ENCODE peak calls at places on chromosomes 2 and 18, in ten cellular contexts. H is fibroblast of mammary gland, S is ovary, C is B cell, P is fibroblast of lung, N is RWPE1, O is GM06990, A is uterus, Y is lower lobe of right lung, I is tibial nerve. M is an unnamed sample.

GRCh38 chr2:54456526-54457325 is 599 bp downstream of the SPTBN1 start:
- DNase-seq in A (peak), I (no peak), S (peak), N (peak), H (peak), P (peak), O (peak), Y (peak), C (peak), M (peak)

GRCh38 chr2:115782286-115782685 is 1339.8 kb downstream of the DPP10 start:
- DNase-seq in A (no peak), C (no peak), O (no peak), N (no peak), H (no peak), Y (no peak), S (no peak), I (no peak), P (no peak), M (no peak)

GRCh38 chr2:105235388-105236059 is 6.0 kb upstream of the GPR45 start:
- DNase-seq in P (peak), C (peak), O (no peak), H (peak), Y (peak), S (peak), N (peak), I (peak), A (peak), M (peak)

GRCh38 chr2:71004356-71004755 is 9.7 kb upstream of the TEX261 start:
- DNase-seq in S (no peak), H (no peak), I (no peak), C (no peak), N (no peak), O (no peak), P (no peak), Y (no peak), A (no peak), M (peak)

GRCh38 chr2:172449916-172450550 is 22.6 kb downstream of the ITGA6 start:
- DNase-seq in N (no peak), Y (no peak), H (no peak), I (no peak), O (no peak), C (no peak), S (no peak), P (peak), A (no peak), M (no peak)

GRCh38 chr2:218003994-218004419 is 1.2 kb upstream of the TNS1 start:
- DNase-seq in N (no peak), H (peak), P (peak), Y (no peak), I (peak), S (peak), O (no peak), A (peak), C (no peak), M (no peak)

GRCh38 chr2:47070920-47071824 is 83.9 kb downstream of the STPG4 start:
- DNase-seq in A (peak), Y (peak), C (peak), P (peak), O (peak), N (no peak), I (peak), H (peak), S (peak), M (peak)

GRCh38 chr2:113085542-113085941 is 17.8 kb downstream of the IL1F10 start:
- DNase-seq in A (no peak), Y (no peak), S (no peak), I (no peak), C (no peak), P (no peak), H (no peak), N (peak), O (no peak), M (no peak)

GRCh38 chr18:47911877-47912276 is 18.6 kb downstream of the SMAD2 start:
- DNase-seq in A (no peak), N (no peak), S (no peak), P (no peak), O (no peak), H (no peak), I (no peak), Y (no peak), C (no peak), M (no peak)
- TF ChIP-seq CTCF in A (no peak), N (no peak), S (no peak), P (no peak), O (no peak), H (no peak), I (no peak), Y (no peak), C (no peak), M (no peak)

GRCh38 chr2:7279421-7279949 is 362.3 kb downstream of the RNF144A start:
- DNase-seq in P (no peak), N (no peak), H (no peak), A (no peak), O (no peak), Y (no peak), S (no peak), C (no peak), I (no peak), M (no peak)
- TF ChIP-seq CTCF in P (no peak), N (no peak), H (no peak), A (no peak), O (no peak), Y (no peak), S (no peak), C (no peak), I (no peak), M (no peak)

GRCh38 chr18:9792565-9793226 is 84.6 kb downstream of the RAB31 start:
- DNase-seq in Y (no peak), P (no peak), A (no peak), C (peak), S (no peak), I (no peak), O (no peak), N (no peak), H (no peak), M (peak)
- TF ChIP-seq CTCF in Y (peak), P (peak), A (no peak), C (peak), S (no peak), I (peak), O (peak), N (no peak), H (peak), M (peak)

GRCh38 chr18:51664236-51664635 is 466.8 kb upstream of the MEX3C start:
- DNase-seq in H (no peak), Y (no peak), I (no peak), O (no peak), A (no peak), C (no peak), N (no peak), P (no peak), S (no peak), M (no peak)

GRCh38 chr18:51668632-51669031 is 471.2 kb upstream of the MEX3C start:
- DNase-seq in I (no peak), N (no peak), O (no peak), P (no peak), Y (no peak), S (no peak), A (no peak), H (no peak), C (no peak), M (no peak)

GRCh38 chr18:51666717-51667320 is 469.3 kb upstream of the MEX3C start:
- DNase-seq in P (peak), A (no peak), Y (no peak), O (no peak), N (no peak), H (peak), C (no peak), S (no peak), I (peak), M (no peak)

GRCh38 chr18:51668101-51668500 is 470.6 kb upstream of the MEX3C start:
- DNase-seq in A (no peak), O (peak), N (peak), C (peak), H (peak), I (peak), S (no peak), P (peak), Y (peak), M (peak)
- TF ChIP-seq CTCF in A (no peak), O (peak), N (peak), C (peak), H (peak), I (peak), S (no peak), P (peak), Y (peak), M (peak)

DNA sequence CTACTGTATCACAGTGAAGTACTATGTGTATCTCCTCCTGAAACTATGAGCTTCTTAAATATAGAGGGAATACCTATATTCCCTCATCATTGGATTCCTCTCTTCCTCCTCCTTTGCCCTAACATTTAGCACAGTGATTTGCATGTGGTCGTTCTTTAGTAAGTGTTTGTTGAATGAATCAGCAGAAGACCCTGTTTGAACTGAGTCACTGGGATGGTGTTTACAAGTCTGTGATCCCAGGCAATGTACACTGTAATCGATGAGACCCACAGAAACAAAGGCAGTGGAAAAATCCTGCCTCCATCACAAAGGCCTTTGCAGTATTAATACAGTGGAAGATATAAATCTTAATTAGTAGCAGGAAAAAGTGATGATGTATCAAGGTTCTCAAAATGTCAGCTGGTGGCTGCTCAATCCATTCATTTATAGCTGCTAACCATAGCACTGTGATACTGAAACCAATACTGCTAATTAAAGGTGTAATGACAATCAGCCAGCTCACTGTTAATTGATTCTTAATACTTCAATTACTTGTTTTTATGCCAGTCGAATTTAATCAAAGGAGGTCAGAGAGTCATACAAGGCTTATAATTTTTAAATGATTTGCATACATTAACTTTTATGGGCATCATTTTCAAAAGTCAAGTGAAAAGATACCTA is 20.8 kb upstream of the MYO3B start:
- DNase-seq in P (peak), S (no peak), I (no peak), N (no peak), A (no peak), O (no peak), C (no peak), Y (no peak), H (peak), M (no peak)
- TF ChIP-seq CTCF in P (no peak), S (no peak), I (no peak), N (no peak), A (no peak), O (no peak), C (no peak), Y (no peak), H (no peak), M (no peak)

DNA sequence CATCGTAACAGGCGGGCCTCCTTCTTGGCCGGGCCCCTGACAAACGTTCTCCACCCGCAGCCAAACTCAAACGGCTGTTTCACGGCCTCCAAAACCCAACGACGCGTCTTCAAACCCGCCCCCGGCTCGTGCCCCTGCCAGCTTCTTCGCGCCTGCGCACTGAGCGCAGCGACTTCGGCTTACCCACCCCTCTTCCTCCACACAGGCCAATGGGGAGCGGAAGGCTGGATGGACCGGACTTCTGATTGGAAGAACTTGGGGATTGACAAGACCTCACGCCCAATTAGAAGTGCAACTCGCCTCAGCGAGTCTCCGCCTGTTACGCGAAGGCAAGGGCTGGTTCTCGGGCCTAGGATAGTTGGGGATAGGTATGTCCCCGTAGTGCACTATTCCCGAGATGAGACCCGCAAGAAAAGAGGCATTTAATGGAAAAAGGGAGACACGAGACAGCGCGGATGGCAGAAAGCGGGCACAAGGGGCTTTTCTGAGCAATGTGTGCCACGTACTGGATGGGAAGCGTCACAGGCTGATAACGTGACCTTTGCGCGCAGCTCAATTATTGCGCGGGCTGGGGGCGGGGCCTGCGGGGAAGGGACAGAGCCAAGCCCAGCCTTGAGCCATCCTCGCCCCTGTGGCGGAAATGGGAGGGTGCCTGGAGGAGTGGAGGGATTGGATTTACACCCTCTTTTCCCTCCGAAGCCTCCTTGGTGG is at the start of gene LAPTM4A:
- DNase-seq in S (peak), H (peak), P (peak), A (peak), Y (peak), N (peak), I (peak), C (peak), O (peak), M (peak)
- TF ChIP-seq CTCF in S (peak), H (no peak), P (no peak), A (no peak), Y (peak), N (no peak), I (no peak), C (no peak), O (no peak), M (no peak)

M was measured in GM10248.